ENCODE peak calls at places on chromosome 1, in seven cellular contexts. U is transverse colon, L is small intestine, A is heart left ventricle, B is heart right ventricle, W is Caco-2, H is NT2/D1. S is an unnamed sample.

GRCh38 chr1:156247460-156248322 is at the start of gene PAQR6:
- DNase-seq in U (no peak), L (peak; percentile 28), A (peak; percentile 48), B (no peak), W (no peak), H (no peak), S (peak; percentile 58)

GRCh38 chr1:76433528-76433927 is 359.0 kb downstream of the ST6GALNAC3 start:
- DNase-seq in U (no peak), L (no peak), A (no peak), B (no peak), W (no peak), H (no peak), S (no peak)

GRCh38 chr1:55235722-55236121 is 20.6 kb upstream of the USP24 start:
- DNase-seq in U (no peak), L (peak; percentile 14), A (no peak), B (no peak), W (no peak), H (no peak), S (no peak)

GRCh38 chr1:59142663-59143487 is 154.0 kb upstream of the FGGY start:
- DNase-seq in U (no peak), L (peak; percentile 47), A (peak; percentile 41), B (no peak), W (peak; percentile 73), H (peak; percentile 59), S (no peak)

GRCh38 chr1:119714583-119714982 is 2.8 kb downstream of the PHGDH start:
- DNase-seq in U (no peak), L (no peak), A (no peak), B (no peak), W (no peak), H (no peak), S (no peak)

GRCh38 chr1:44698138-44698537 is 23.6 kb downstream of the ARMH1 start:
- DNase-seq in U (no peak), L (no peak), A (no peak), B (no peak), W (no peak), H (no peak), S (no peak)

GRCh38 chr1:223653015-223653414 is 12.5 kb downstream of the CAPN8 start:
- DNase-seq in U (no peak), L (no peak), A (no peak), B (no peak), W (no peak), H (no peak), S (no peak)

GRCh38 chr1:66271216-66271903 is 262.6 kb upstream of the SGIP1 start:
- DNase-seq in U (peak; percentile 73), L (peak; percentile 60), A (peak; percentile 87), B (peak; percentile 95), W (peak; percentile 25), H (peak; percentile 43), S (peak; percentile 93)

GRCh38 chr1:119988316-119989067 is 81.0 kb downstream of the NOTCH2 start:
- DNase-seq in U (no peak), L (no peak), A (no peak), B (no peak), W (no peak), H (no peak), S (no peak)

GRCh38 chr1:152479792-152480595 is 30.6 kb upstream of the LCE5A start:
- DNase-seq in U (peak; percentile 64), L (peak; percentile 66), A (no peak), B (no peak), W (peak; percentile 45), H (peak; percentile 77), S (peak; percentile 77)

GRCh38 chr1:27152829-27153548 is 1.9 kb downstream of the SLC9A1 start:
- DNase-seq in U (no peak), L (no peak), A (no peak), B (no peak), W (no peak), H (no peak), S (no peak)

GRCh38 chr1:155250633-155251449 is 4.4 kb downstream of the ENTREP3 start:
- DNase-seq in U (peak; percentile 95), L (peak; percentile 92), A (peak; percentile 93), B (peak; percentile 93), W (peak; percentile 92), H (peak; percentile 96), S (peak; percentile 94)

GRCh38 chr1:63909511-63909910 is 135.7 kb downstream of the ROR1 start:
- DNase-seq in U (no peak), L (no peak), A (no peak), B (no peak), W (no peak), H (no peak), S (no peak)

GRCh38 chr1:199272107-199272506 is 633.3 kb downstream of the PTPRC start:
- DNase-seq in U (no peak), L (no peak), A (no peak), B (no peak), W (no peak), H (no peak), S (no peak)

GRCh38 chr1:9960705-9961562 is 17.7 kb downstream of the NMNAT1 start:
- DNase-seq in U (no peak), L (no peak), A (no peak), B (no peak), W (no peak), H (no peak), S (no peak)

GRCh38 chr1:100606438-100606837 is 68.5 kb downstream of the GPR88 start:
- DNase-seq in U (peak; percentile 17), L (peak; percentile 17), A (no peak), B (peak; percentile 47), W (no peak), H (no peak), S (peak; percentile 49)

GRCh38 chr1:211577277-211577825 is 1.6 kb downstream of the SLC30A1 start:
- DNase-seq in U (no peak), L (peak; percentile 66), A (no peak), B (no peak), W (no peak), H (no peak), S (no peak)

GRCh38 chr1:230858918-230859819 is 9.2 kb downstream of the C1orf198 start:
- DNase-seq in U (no peak), L (no peak), A (no peak), B (peak; percentile 44), W (no peak), H (no peak), S (peak; percentile 53)

GRCh38 chr1:159921700-159922498 is 3.4 kb downstream of the TAGLN2 start:
- DNase-seq in U (peak; percentile 41), L (no peak), A (peak; percentile 46), B (no peak), W (no peak), H (no peak), S (no peak)

GRCh38 chr1:9442266-9442846 is 96.9 kb upstream of the SLC25A33 start:
- DNase-seq in U (no peak), L (peak; percentile 92), A (no peak), B (no peak), W (no peak), H (no peak), S (no peak)

GRCh38 chr1:238485906-238486219 is 595.1 kb upstream of the ZP4 start:
- DNase-seq in U (no peak), L (no peak), A (no peak), B (no peak), W (no peak), H (no peak), S (no peak)

GRCh38 chr1:3198371-3199287 is 129.6 kb downstream of the PRDM16 start:
- DNase-seq in U (no peak), L (no peak), A (no peak), B (no peak), W (no peak), H (no peak), S (no peak)

GRCh38 chr1:236287757-236288619 is 6.2 kb upstream of the ERO1B start:
- DNase-seq in U (peak; percentile 22), L (no peak), A (no peak), B (no peak), W (peak; percentile 66), H (peak; percentile 63), S (peak; percentile 78)

GRCh38 chr1:215883004-215883403 is 315.9 kb downstream of the KCTD3 start:
- DNase-seq in U (no peak), L (no peak), A (no peak), B (no peak), W (no peak), H (no peak), S (no peak)

GRCh38 chr1:18973446-18973955 is 17.0 kb upstream of the IFFO2 start:
- DNase-seq in U (no peak), L (no peak), A (no peak), B (no peak), W (no peak), H (no peak), S (no peak)

GRCh38 chr1:216900116-216900620 is 176.9 kb upstream of the ESRRG start:
- DNase-seq in U (no peak), L (no peak), A (no peak), B (no peak), W (no peak), H (no peak), S (no peak)

GRCh38 chr1:183593356-183593755 is 3.1 kb upstream of the NCF2 start:
- DNase-seq in U (peak; percentile 20), L (no peak), A (no peak), B (no peak), W (no peak), H (no peak), S (no peak)
- H3K4me1 ChIP-seq in U (peaks cover 14% of the 10 kb centered on the region), L (no peaks in the 10 kb centered on the region), A (peaks cover 5% of the 10 kb centered on the region), B (no peaks in the 10 kb centered on the region), W (no peaks in the 10 kb centered on the region), H (peaks cover 12% of the 10 kb centered on the region), S (no peaks in the 10 kb centered on the region)

GRCh38 chr1:172905452-172905851 is 145.3 kb downstream of the TNFSF18 start:
- DNase-seq in U (no peak), L (no peak), A (no peak), B (no peak), W (no peak), H (no peak), S (no peak)
- H3K4me1 ChIP-seq in U (no peaks in the 10 kb centered on the region), L (no peaks in the 10 kb centered on the region), A (no peaks in the 10 kb centered on the region), B (no peaks in the 10 kb centered on the region), W (peaks cover 15% of the 10 kb centered on the region), H (no peaks in the 10 kb centered on the region), S (no peaks in the 10 kb centered on the region)

GRCh38 chr1:110638556-110638955 is 32.4 kb upstream of the KCNA2 start:
- DNase-seq in U (no peak), L (no peak), A (no peak), B (no peak), W (no peak), H (no peak), S (no peak)
- H3K4me1 ChIP-seq in U (peaks cover 6% of the 10 kb centered on the region), L (no peaks in the 10 kb centered on the region), A (peaks cover 15% of the 10 kb centered on the region), B (peaks cover 4% of the 10 kb centered on the region), W (no peaks in the 10 kb centered on the region), H (peaks cover 7% of the 10 kb centered on the region), S (peaks cover 5% of the 10 kb centered on the region)

DNA sequence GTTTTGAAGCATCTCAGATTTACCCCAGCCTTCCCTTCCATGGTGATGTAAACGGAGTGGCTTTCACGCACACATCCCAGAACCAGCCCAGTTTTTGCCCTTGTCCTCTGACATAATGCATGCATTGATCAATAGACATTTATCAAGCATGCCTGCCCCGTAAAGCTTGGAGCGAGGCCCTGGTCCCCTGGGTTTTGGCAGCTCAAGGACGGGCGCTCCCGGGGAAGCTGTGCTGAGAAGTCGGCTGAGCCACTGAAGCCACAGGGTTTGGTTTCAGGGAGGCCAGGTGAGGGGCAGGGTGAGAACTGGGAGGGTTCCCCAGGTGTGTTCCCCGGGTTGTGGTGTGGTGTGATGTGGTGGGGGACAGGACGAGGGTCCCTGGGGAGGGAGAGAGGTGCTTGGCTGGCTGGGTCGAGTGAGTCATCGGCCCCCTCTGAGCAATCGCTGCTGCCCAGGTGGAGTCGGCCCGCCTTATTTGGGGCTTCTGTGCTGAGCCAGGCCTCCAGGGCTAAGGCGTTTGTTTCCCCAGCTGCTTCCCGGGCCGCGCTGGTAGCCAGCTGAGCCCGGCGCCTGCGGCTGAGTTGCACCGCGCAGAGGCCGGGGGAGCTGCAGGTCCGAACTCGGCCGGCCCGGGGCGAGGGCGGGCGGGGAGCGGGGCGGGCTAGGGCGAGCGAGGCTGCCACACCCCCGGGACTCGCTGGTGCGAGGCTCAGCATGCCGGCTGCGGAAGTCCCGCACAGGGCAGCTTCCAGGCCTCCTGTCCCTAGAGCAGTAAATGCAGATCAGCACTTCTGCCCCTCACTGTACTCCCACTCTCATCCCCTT is 23.6 kb downstream of the ATP2B4 start:
- DNase-seq in U (peak; percentile 79), L (peak; percentile 64), A (peak; percentile 65), B (no peak), W (peak; percentile 76), H (peak; percentile 79), S (peak; percentile 63)
- H3K4me1 ChIP-seq in U (peaks cover 37% of the 10 kb centered on the region), L (no peaks in the 10 kb centered on the region), A (peaks cover 54% of the 10 kb centered on the region), B (peaks cover 47% of the 10 kb centered on the region), W (peaks cover 3% of the 10 kb centered on the region), H (peaks cover 8% of the 10 kb centered on the region), S (peaks cover 15% of the 10 kb centered on the region)